ENCODE peak calls at places on chromosomes 12 and 14, in five cellular contexts. G is HCT116, P is hepatocyte, C is fibroblast of the aortic adventitia, F is GM20000. J is an unnamed sample.

GRCh38 chr12:67415473-67415872 is 146.3 kb downstream of the CAND1 start:
- DNase-seq in C (peak), G (peak), F (peak), P (no peak), J (peak)

GRCh38 chr12:75631809-75632208 is 120.4 kb upstream of the KRR1 start:
- DNase-seq in G (no peak), P (no peak), F (no peak), C (no peak), J (no peak)

GRCh38 chr14:99241314-99242035 is 30.5 kb downstream of the BCL11B start:
- DNase-seq in F (no peak), G (no peak), P (no peak), C (no peak), J (no peak)

GRCh38 chr14:86221000-86221399 is 691.1 kb downstream of the FLRT2 start:
- DNase-seq in C (no peak), P (no peak), G (no peak), F (no peak), J (peak)

GRCh38 chr12:69904761-69905160 is 79.7 kb downstream of the MYRFL start:
- DNase-seq in P (no peak), C (peak), G (no peak), F (no peak), J (no peak)

GRCh38 chr14:44135972-44136371 is 371.1 kb downstream of the FSCB start:
- DNase-seq in P (no peak), G (no peak), F (no peak), C (no peak), J (no peak)

GRCh38 chr12:75208851-75209781 is 523 bp downstream of the KCNC2 start:
- DNase-seq in P (peak), C (peak), F (peak), G (no peak), J (peak)

GRCh38 chr14:73234586-73235394 is 2.5 kb upstream of the PAPLN start:
- DNase-seq in G (no peak), F (no peak), C (no peak), P (no peak), J (no peak)

GRCh38 chr12:109621864-109622485 is 48.4 kb downstream of the MVK start:
- DNase-seq in G (no peak), C (no peak), P (no peak), F (no peak), J (no peak)

GRCh38 chr12:34126239-34126641 is 103.9 kb downstream of the ALG10 start:
- DNase-seq in F (peak), G (no peak), C (no peak), P (no peak), J (no peak)

GRCh38 chr12:17976202-17976601 is 113.8 kb downstream of the RERGL start:
- DNase-seq in G (no peak), P (no peak), C (no peak), F (no peak), J (peak)

GRCh38 chr12:112932485-112933151 is 5.7 kb upstream of the OAS3 start:
- DNase-seq in F (no peak), G (no peak), C (no peak), P (no peak), J (no peak)

GRCh38 chr14:98137626-98138025 is 1134.4 kb downstream of the BCL11B start:
- DNase-seq in G (no peak), P (no peak), F (no peak), C (no peak), J (no peak)

GRCh38 chr14:98136019-98136418 is 1136.0 kb downstream of the BCL11B start:
- DNase-seq in F (no peak), G (no peak), P (no peak), C (no peak), J (no peak)

GRCh38 chr14:98136420-98136819 is 1135.6 kb downstream of the BCL11B start:
- DNase-seq in G (no peak), F (no peak), P (no peak), C (no peak), J (no peak)

GRCh38 chr14:98140862-98141261 is 1131.1 kb downstream of the BCL11B start:
- DNase-seq in G (no peak), P (no peak), C (no peak), F (no peak), J (no peak)

GRCh38 chr14:98138666-98139065 is 1133.3 kb downstream of the BCL11B start:
- DNase-seq in C (peak), P (peak), F (peak), G (peak), J (peak)
- TF ChIP-seq CTCF in C (no peak), P (peak), F (peak), G (no peak), J (peak)

GRCh38 chr12:31120392-31121008 is 46.8 kb downstream of the DDX11 start:
- DNase-seq in P (no peak), F (no peak), G (no peak), C (no peak), J (no peak)

GRCh38 chr12:31118347-31118830 is 44.7 kb downstream of the DDX11 start:
- DNase-seq in F (no peak), P (peak), C (no peak), G (no peak), J (no peak)

GRCh38 chr12:31118831-31119530 is 45.3 kb downstream of the DDX11 start:
- DNase-seq in C (no peak), P (peak), G (peak), F (peak), J (peak)

GRCh38 chr12:31119531-31120211 is 46.0 kb downstream of the DDX11 start:
- DNase-seq in C (no peak), F (no peak), G (no peak), P (no peak), J (no peak)

DNA sequence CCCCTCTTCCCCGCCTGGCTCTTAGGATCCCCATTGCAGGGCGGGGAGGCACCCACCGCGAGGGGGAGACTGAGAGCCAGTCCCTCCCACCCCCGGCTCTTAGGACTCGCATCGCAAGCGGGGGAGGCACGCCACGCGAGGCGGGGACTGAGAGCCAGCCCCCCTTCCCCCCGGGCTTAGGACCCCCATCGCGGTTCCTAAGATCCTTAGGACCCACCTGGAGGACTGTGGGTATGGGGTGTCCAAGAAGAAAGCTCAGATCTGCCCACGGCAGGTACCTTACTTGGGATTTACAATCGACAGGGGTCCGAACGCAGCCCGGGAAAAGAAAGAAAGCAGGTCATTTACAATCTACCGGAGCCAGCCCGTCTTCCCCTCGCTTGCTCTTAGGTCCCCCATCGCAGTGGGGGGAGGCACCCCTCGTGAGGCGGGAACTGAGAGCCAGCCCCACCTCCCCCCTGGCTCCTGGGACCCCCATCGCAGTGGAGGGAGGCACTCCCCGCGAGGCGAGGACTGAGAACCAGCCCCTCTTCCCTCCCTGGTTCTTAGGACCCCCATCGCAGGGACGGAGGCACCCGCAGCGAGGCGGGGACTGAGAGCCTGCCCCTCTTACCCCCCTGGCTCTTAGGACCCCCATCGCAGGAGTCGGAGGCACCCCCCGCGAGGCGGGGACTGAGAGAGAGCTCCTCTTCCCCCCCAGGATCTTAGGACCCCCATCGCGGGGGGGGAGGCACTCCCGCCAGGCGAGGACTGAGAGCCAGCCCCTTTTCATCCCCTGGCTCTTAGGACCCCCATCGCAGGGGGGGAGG is 43.7 kb downstream of the DDX11 start:
- DNase-seq in P (peak), F (peak), C (no peak), G (peak), J (peak)
- TF ChIP-seq CTCF in P (peak), F (peak), C (peak), G (no peak), J (peak)

GRCh38 chr12:52714887-52715281 is 11.6 kb upstream of the KRT77 start:
- DNase-seq in G (no peak), C (no peak), P (no peak), F (no peak), J (no peak)

GRCh38 chr12:52713960-52714886 is 10.9 kb upstream of the KRT77 start:
- DNase-seq in G (no peak), F (no peak), C (no peak), P (peak), J (peak)

GRCh38 chr12:52710744-52711143 is 7.4 kb upstream of the KRT77 start:
- DNase-seq in P (no peak), F (no peak), C (no peak), G (no peak), J (no peak)

GRCh38 chr12:52716061-52716460 is 12.7 kb upstream of the KRT77 start:
- DNase-seq in G (no peak), C (no peak), P (no peak), F (no peak), J (no peak)

GRCh38 chr12:52715416-52715815 is 12.1 kb upstream of the KRT77 start:
- DNase-seq in F (no peak), G (peak), P (no peak), C (no peak), J (no peak)
- TF ChIP-seq CTCF in F (no peak), G (peak), P (peak), C (no peak), J (no peak)

GRCh38 chr14:100667706-100668105 is 59.0 kb upstream of the DLK1 start:
- DNase-seq in G (no peak), C (no peak), P (no peak), F (no peak), J (no peak)
- TF ChIP-seq CTCF in G (no peak), C (no peak), P (no peak), F (no peak), J (no peak)

DNA sequence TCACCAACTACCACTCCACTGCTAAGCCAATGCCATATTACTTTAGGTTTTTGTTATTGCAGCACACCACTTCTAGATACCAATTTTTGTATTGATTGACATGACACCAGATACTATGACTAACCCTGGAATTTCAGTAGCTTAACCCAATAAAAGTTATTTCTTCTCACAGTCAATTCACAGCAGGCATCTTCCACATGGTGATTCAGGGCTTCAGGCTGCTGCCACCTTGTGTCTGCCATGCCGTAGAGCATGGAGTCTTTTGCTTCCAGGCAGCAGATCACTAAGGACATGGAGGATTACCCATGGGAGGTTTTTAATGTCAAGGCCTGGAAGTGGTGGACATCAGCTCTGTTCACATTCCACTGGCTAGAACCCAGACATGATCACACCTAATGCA is 56.4 kb upstream of the LTA4H start:
- DNase-seq in C (no peak), P (no peak), F (no peak), G (peak), J (no peak)
- TF ChIP-seq CTCF in C (no peak), P (no peak), F (no peak), G (peak), J (no peak)

DNA sequence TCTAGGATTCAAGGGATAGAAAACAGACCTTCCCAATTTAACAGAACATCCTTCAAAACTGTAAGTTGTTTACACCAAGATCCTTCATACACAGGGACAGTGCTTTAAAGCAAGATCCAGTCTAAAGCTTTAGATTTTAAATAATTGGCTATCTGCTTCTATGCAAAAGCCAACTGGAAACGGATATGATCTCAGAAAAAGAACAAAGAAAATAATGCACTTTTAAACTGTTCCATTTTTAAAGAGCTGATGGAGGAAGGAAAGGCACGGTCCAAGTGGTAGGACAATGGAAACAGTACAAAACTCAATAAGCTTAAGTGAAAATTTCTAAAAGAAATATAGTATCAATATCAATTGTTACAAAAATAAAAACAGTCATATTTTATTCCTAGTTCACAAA is 27.7 kb downstream of the LRP6 start:
- DNase-seq in P (no peak), F (no peak), G (no peak), C (no peak), J (no peak)
- TF ChIP-seq CTCF in P (no peak), F (no peak), G (no peak), C (no peak), J (no peak)

GRCh38 chr14:91484186-91484585 is 25.9 kb downstream of the PPP4R3A start:
- DNase-seq in G (no peak), P (no peak), F (no peak), C (no peak), J (no peak)
- TF ChIP-seq CTCF in G (no peak), P (no peak), F (peak), C (no peak), J (no peak)

GRCh38 chr12:9867531-9867930 is 1.6 kb downstream of the CLEC2B start:
- DNase-seq in C (peak), G (no peak), F (no peak), P (no peak), J (no peak)
- TF ChIP-seq CTCF in C (no peak), G (no peak), F (no peak), P (no peak), J (no peak)

DNA sequence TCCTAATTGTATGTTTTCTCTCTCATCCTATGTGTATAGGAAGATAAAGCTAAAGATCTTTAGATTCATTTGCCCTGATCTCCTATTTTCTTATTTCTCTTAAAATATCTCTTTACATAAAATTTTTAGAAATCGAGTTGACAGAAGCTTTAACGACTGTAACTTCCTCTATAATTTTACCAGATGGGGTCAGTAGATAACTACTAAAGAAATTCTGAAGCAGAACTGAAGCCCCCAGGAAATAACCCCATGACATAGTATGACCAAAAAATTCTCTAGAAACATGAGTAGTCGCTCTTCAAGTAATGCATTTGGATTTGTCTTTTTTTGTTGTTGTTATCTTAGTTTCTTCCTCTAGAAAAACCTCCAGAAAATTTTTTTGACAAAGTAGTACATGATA is 288.0 kb downstream of the ERC1 start:
- DNase-seq in G (no peak), C (peak), F (no peak), P (no peak), J (no peak)
- TF ChIP-seq CTCF in G (no peak), C (peak), F (no peak), P (peak), J (no peak)

GRCh38 chr12:132600048-132601032 is 10.0 kb downstream of the LRCOL1 start:
- DNase-seq in G (peak), P (peak), C (peak), F (peak), J (peak)
- TF ChIP-seq CTCF in G (peak), P (peak), C (peak), F (peak), J (peak)